ENCODE peak calls at places on chromosomes 13 and 19, in nine cellular contexts. T, P, G, J, R, M, N, I and Z are unnamed samples.

GRCh38 chr19:1587872-1588271 is 4.8 kb downstream of the MBD3 start:
- DNase-seq in I (no peak), T (no peak), M (no peak), J (no peak), P (no peak), N (no peak), G (no peak), R (no peak), Z (no peak)

GRCh38 chr13:70090036-70090723 is 17.4 kb upstream of the ATXN8OS start:
- DNase-seq in I (no peak), G (no peak), T (no peak), J (no peak), R (no peak), M (no peak), P (no peak), N (no peak), Z (no peak)

GRCh38 chr19:45470147-45471081 is 2.6 kb downstream of the FOSB start:
- DNase-seq in M (no peak), G (no peak), J (peak), T (no peak), N (peak), R (peak), I (no peak), P (no peak), Z (no peak)

GRCh38 chr13:111216166-111216960 is 101.3 kb downstream of the ARHGEF7 start:
- DNase-seq in R (peak), J (no peak), I (no peak), M (peak), G (peak), T (no peak), N (no peak), P (no peak), Z (peak)

GRCh38 chr19:1250374-1251232 is 2.2 kb downstream of the MIDN start:
- DNase-seq in T (no peak), I (peak), N (no peak), R (peak), J (peak), G (peak), M (peak), P (peak), Z (no peak)

GRCh38 chr19:19405919-19406877 is 723 bp downstream of the GATAD2A start:
- DNase-seq in P (peak), N (no peak), I (peak), T (no peak), J (peak), M (peak), G (peak), R (peak), Z (peak)

GRCh38 chr19:36151144-36152051 is 849 bp downstream of the COX7A1 start:
- DNase-seq in T (no peak), G (no peak), N (peak), R (no peak), I (peak), M (no peak), J (peak), P (no peak), Z (no peak)

GRCh38 chr13:105177265-105177900 is 1358.1 kb downstream of the EFNB2 start:
- DNase-seq in I (no peak), J (no peak), M (peak), N (no peak), G (no peak), R (no peak), P (no peak), T (no peak), Z (no peak)

GRCh38 chr19:41431426-41432386 is 4.5 kb upstream of the B3GNT8 start:
- DNase-seq in R (no peak), G (no peak), N (no peak), P (peak), I (no peak), J (no peak), T (no peak), M (peak), Z (no peak)

GRCh38 chr13:112453207-112453829 is 77.2 kb downstream of the SPACA7 start:
- DNase-seq in P (no peak), G (no peak), N (no peak), J (no peak), R (no peak), M (no peak), T (no peak), I (no peak), Z (peak)

GRCh38 chr13:44259045-44260042 is 114.3 kb upstream of the SERP2 start:
- DNase-seq in I (no peak), N (no peak), G (peak), J (no peak), T (no peak), R (peak), M (peak), P (peak), Z (peak)

GRCh38 chr13:43567608-43568007 is 219.2 kb downstream of the ENOX1 start:
- DNase-seq in I (no peak), N (no peak), R (no peak), G (no peak), M (no peak), J (no peak), P (no peak), T (no peak), Z (no peak)

GRCh38 chr13:110306960-110307696 is at the start of the genes COL4A1 and COL4A2:
- DNase-seq in J (no peak), G (peak), N (peak), I (peak), M (no peak), T (no peak), P (peak), R (peak), Z (no peak)

GRCh38 chr13:89455741-89456140 is 1784.6 kb downstream of the SLITRK5 start:
- DNase-seq in R (no peak), J (no peak), N (no peak), P (no peak), G (no peak), M (no peak), T (no peak), I (no peak), Z (no peak)

GRCh38 chr19:52343548-52343947 is 7.5 kb downstream of the ZNF610 start:
- DNase-seq in J (peak), I (peak), M (peak), T (no peak), R (peak), P (peak), G (peak), N (no peak), Z (peak)

GRCh38 chr13:23642110-23642509 is 71.9 kb downstream of the TNFRSF19 start:
- DNase-seq in P (no peak), N (no peak), I (no peak), T (no peak), G (no peak), J (no peak), M (no peak), R (no peak), Z (no peak)

GRCh38 chr13:60562081-60562764 is 165.2 kb downstream of the TDRD3 start:
- DNase-seq in I (no peak), M (no peak), G (no peak), T (no peak), J (no peak), R (no peak), N (no peak), P (no peak), Z (no peak)

GRCh38 chr13:30679483-30680330 is 55.6 kb upstream of the ALOX5AP start:
- DNase-seq in J (no peak), I (no peak), P (peak), T (no peak), R (no peak), M (peak), G (peak), N (no peak), Z (no peak)

GRCh38 chr19:38182536-38183210 is 41.3 kb downstream of the DPF1 start:
- DNase-seq in G (no peak), M (no peak), P (no peak), J (no peak), R (no peak), N (no peak), I (no peak), T (no peak), Z (no peak)

GRCh38 chr19:49926520-49926919 is 2.5 kb upstream of the ATF5 start:
- DNase-seq in J (no peak), P (no peak), N (no peak), M (no peak), R (no peak), G (no peak), T (no peak), I (no peak), Z (no peak)

GRCh38 chr19:3061214-3062161 is 807 bp downstream of the TLE5 start:
- DNase-seq in N (no peak), J (no peak), M (no peak), T (no peak), P (no peak), I (peak), G (peak), R (peak), Z (peak)

GRCh38 chr19:45161715-45162463 is 1.1 kb upstream of the NKPD1 start:
- DNase-seq in M (no peak), T (no peak), G (peak), R (no peak), J (no peak), N (no peak), P (peak), I (no peak), Z (peak)

GRCh38 chr13:43154839-43155238 is 131.5 kb downstream of the DNAJC15 start:
- DNase-seq in J (no peak), M (no peak), R (no peak), N (no peak), P (no peak), T (no peak), I (no peak), G (no peak), Z (no peak)

GRCh38 chr19:30590596-30591229 is 218.5 kb downstream of the ZNF536 start:
- DNase-seq in R (no peak), N (no peak), P (no peak), M (no peak), I (no peak), G (no peak), J (no peak), T (no peak), Z (no peak)

GRCh38 chr13:31201341-31202024 is 1.7 kb downstream of the B3GLCT start:
- DNase-seq in T (peak), P (no peak), M (no peak), N (no peak), J (no peak), R (no peak), G (peak), I (no peak), Z (no peak)

GRCh38 chr13:110420626-110421025 is 113.5 kb downstream of the COL4A2 start:
- DNase-seq in R (no peak), P (peak), M (no peak), G (no peak), J (no peak), T (no peak), N (no peak), I (no peak), Z (no peak)

GRCh38 chr19:30567535-30568232 is 195.5 kb downstream of the ZNF536 start:
- DNase-seq in G (peak), T (peak), N (no peak), P (no peak), J (peak), I (no peak), R (no peak), M (no peak), Z (no peak)

GRCh38 chr19:51066816-51067215 is 1.9 kb upstream of the KLK13 start:
- DNase-seq in P (no peak), M (no peak), G (no peak), I (no peak), N (no peak), R (no peak), T (no peak), J (no peak), Z (no peak)

GRCh38 chr19:51066393-51066792 is 1.5 kb upstream of the KLK13 start:
- DNase-seq in G (no peak), P (no peak), I (no peak), R (no peak), M (no peak), N (no peak), T (no peak), J (no peak), Z (peak)

GRCh38 chr19:51063664-51064063 is 1.2 kb downstream of the KLK13 start:
- DNase-seq in T (no peak), J (no peak), M (no peak), I (no peak), P (no peak), G (no peak), R (no peak), N (no peak), Z (peak)

GRCh38 chr19:51064534-51065220 is at the start of gene KLK13:
- DNase-seq in N (peak), I (no peak), P (no peak), M (no peak), G (no peak), R (no peak), J (no peak), T (no peak), Z (peak)

GRCh38 chr19:51065221-51065960 is 499 bp upstream of the KLK13 start:
- DNase-seq in I (no peak), T (no peak), M (no peak), R (no peak), N (no peak), G (no peak), P (no peak), J (no peak), Z (peak)
- H3K4me3 ChIP-seq in I (peak), T (no peak), M (no peak), R (peak), N (peak), G (no peak), P (no peak), J (peak), Z (peak)

DNA sequence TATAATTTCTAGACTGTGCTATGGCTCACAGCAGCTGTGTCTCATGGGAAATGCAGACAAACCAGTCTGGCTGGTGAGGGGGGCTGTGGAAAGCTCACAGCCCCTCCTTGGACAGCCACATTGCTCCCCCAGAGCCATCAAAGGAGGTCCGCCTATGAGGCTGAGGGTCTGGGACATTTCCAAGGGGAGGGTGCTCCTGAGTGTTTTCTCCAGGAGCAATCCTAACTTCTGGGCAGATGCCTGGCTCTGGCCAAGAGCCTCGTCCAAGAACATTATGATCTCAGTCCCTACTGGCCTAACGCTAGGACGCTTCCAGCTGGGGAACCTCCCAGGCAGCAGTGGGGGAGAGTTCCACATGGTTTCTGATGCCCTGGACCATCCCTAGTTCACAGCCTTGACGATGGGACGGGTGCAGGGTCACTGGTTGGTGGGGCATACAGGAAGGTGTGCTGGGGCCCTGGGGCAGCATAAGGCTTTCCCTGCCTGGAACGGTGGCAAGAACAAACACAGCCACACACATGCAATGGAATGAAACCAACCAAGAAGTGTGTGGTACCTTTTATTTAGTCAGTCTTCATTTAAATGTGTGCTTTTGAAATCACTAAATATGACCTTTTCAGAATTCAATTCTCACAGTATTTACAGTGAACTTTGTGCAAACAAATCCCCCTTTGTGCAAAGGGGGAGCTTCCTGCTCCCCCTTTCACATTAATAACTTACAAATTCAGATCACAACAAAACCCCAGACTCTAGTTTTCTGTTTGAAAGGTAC is 60.6 kb downstream of the CDADC1 start:
- DNase-seq in R (peak), I (peak), G (no peak), N (peak), J (peak), T (no peak), M (no peak), P (peak), Z (peak)
- H3K27ac ChIP-seq in R (peak), I (peak), G (no peak), N (peak), J (peak), T (no peak), M (no peak), P (peak), Z (peak)

DNA sequence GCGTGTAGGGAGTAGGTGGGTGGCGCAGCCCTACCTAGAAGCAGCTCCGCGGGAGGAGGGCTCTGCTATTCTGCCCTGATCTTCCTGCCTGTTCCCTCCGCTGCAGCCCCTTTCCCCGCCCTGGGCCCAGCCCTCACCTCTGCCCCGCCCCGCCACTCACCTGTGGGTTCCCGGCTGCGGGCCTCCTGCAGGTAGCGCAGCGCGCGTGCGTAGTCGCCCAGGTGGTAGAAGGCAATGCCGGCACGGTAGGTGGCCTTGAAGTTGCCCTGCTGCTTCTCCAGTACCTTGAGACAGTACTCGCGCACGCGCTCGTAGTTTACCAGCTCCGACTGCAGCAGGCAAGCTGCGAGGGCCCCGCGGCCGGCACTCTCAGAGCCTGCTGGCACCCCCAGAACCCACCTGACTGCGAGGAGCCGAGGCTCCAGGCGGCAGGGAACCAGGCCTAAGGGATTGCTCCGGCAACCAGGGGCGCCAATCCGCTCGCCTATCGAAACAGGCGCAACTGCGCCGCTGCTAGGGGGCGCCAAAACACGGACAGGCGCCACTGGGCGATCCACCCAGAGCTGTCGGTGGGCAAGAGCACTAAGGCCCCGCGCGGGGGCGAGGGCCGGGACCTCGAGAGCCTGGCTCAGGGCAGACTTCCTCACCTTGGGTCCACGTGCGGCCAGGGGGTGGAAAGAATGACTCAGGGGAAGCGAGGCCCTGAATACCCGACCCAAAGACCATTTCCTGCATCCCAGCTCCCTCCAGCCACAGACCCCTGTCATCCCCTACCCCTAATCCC is 965 bp downstream of the TTC9B start:
- DNase-seq in M (no peak), I (no peak), N (no peak), T (no peak), P (no peak), G (peak), J (no peak), R (peak), Z (peak)
- TF ChIP-seq POLR2AphosphoS5 in M (no peak), I (no peak), N (no peak), T (no peak), P (no peak), G (no peak), J (no peak), R (no peak), Z (no peak)

DNA sequence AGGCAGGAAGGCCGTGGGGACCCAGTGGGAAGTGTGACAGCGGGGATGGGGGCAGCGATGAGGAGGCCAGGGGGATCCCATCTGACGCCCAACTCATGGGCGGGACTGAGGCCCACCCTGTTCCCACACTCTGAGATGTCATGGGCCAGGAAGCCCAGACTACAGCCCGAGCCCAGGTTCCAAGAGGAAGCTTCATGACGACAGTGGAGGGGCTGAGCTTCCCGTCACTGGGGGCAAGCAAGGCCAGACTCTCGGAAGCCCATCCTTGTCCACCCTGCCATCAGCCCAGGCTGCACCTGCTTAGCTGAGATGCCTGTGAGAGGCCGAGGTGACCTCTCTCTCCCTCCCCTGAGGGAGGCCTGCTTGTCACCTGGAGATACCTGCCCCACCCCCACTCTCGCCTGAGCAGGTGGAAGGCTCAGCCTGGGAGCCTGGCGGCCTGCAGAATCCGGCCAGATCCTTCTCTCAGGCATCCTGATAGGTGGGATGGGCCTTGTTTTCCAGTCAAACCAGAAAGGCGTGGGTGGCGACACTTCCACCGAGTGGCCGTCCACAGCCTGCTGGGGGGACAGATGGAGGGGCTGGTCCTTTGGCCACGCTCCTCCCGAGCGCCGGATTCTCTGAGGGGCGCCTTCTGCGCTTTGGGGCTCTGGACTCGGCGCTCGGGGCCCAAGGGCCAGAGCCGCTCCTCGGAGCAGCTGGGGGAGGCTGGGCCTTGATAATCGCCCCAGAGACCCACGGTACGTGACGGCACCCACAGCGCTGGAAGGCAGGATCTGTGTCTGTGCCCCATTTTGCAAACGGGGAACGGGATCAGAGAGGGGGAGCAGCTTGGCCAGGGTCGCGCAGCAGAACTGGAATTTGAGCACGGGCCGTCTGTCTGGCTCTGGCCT is 4.8 kb downstream of the ZBTB7A start:
- DNase-seq in N (peak), J (peak), M (no peak), G (no peak), T (no peak), R (peak), P (no peak), I (peak), Z (peak)
- H3K4me3 ChIP-seq in N (peak), J (peak), M (peak), G (no peak), T (no peak), R (peak), P (peak), I (peak), Z (peak)

GRCh38 chr19:4913996-4914735 is 4.9 kb downstream of the UHRF1 start:
- DNase-seq in G (no peak), T (no peak), P (no peak), N (no peak), M (no peak), R (peak), I (no peak), J (no peak), Z (no peak)
- H3K27ac ChIP-seq in G (no peak), T (no peak), P (no peak), N (no peak), M (no peak), R (peak), I (no peak), J (peak), Z (peak)

DNA sequence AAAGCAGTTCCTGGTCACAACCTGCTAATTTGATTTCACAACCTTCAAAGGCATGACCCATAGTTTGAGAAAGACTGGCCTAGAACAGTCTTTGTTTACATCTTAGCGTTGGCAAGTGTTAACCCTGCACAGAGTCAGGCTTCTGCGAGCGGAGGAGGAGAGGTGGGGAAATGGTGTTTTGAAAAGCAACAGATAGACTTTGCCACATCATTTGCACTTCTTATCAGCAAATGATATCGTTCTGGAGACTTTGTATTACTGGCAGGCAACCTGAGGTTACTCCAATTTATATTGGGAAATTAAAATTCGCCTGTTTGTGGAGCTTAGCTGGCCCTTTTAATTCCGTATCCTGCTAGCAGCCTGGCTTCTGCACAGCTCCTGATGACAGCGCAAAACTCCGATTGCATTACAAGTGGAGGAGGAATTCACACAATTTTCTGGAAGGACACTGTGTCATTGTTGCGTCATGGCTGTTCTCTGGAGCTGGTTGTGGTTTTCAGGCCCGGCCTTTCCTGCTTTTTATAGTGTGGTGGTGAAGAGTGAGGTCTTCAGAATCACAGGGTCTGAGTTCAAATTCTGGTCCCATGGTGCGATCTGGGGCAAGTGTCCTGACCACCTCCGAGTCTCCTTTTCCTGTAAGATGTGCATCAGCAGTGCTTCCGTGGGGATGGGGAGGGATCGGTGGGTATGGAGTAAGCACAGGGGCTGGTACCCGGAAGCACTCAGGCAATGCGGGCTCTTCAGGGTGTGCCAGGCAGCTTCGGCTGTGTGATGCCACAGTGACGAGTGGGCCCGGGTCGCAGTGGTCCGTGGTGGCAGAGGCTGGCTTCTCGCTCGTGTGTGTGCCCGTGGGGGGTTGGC is 49.1 kb upstream of the EHD2 start:
- DNase-seq in M (peak), G (no peak), I (peak), J (peak), P (no peak), N (peak), T (no peak), R (peak), Z (peak)
- TF ChIP-seq POLR2AphosphoS5 in M (no peak), G (no peak), I (peak), J (peak), P (no peak), N (peak), T (no peak), R (peak), Z (peak)